ENCODE peak calls at places on chromosome 2, in six cellular contexts. C, J, I, E, Q and Z are unnamed samples.
A peak's percentile ranks its signal among the peaks of the same experiment; 100 is the strongest.

GRCh38 chr2:220442012-220442411 is 814.6 kb downstream of the SLC4A3 start:
- DNase-seq in E (no peak), Q (no peak), C (no peak), I (no peak), J (no peak), Z (no peak)

GRCh38 chr2:1660656-1661650 is 83.4 kb downstream of the PXDN start:
- DNase-seq in Q (no peak), C (no peak), J (no peak), I (no peak), E (no peak), Z (no peak)

GRCh38 chr2:183903026-183903425 is 695.3 kb upstream of the ZNF804A start:
- DNase-seq in Q (no peak), E (no peak), I (no peak), J (no peak), C (no peak), Z (no peak)

GRCh38 chr2:238080518-238080917 is 19.6 kb upstream of the ESPNL start:
- DNase-seq in E (no peak), Q (no peak), I (no peak), J (no peak), C (no peak), Z (no peak)

GRCh38 chr2:191441761-191442160 is 196.6 kb downstream of the MYO1B start:
- DNase-seq in E (no peak), I (no peak), J (no peak), C (no peak), Q (no peak), Z (no peak)

GRCh38 chr2:96386470-96386869 is 50.9 kb downstream of the NCAPH start:
- DNase-seq in I (no peak), Q (no peak), J (no peak), C (no peak), E (no peak), Z (no peak)

GRCh38 chr2:64488050-64488974 is 34.4 kb downstream of the LGALSL start:
- DNase-seq in Q (peak; percentile 81), C (peak; percentile 52), J (peak; percentile 79), I (peak; percentile 42), E (peak; percentile 55), Z (peak; percentile 26)

GRCh38 chr2:237201461-237202287 is 116.0 kb downstream of the COPS8 start:
- DNase-seq in J (peak; percentile 81), I (no peak), E (no peak), C (no peak), Q (no peak), Z (no peak)

GRCh38 chr2:232142049-232142448 is 180.5 kb downstream of the DIS3L2 start:
- DNase-seq in C (peak; percentile 17), Q (no peak), E (peak; percentile 41), I (no peak), J (peak; percentile 25), Z (no peak)

GRCh38 chr2:231361701-231362588 is 33.6 kb upstream of the B3GNT7 start:
- DNase-seq in J (peak; percentile 41), E (no peak), I (no peak), Q (no peak), C (no peak), Z (no peak)

GRCh38 chr2:234377761-234378341 is 119.0 kb downstream of the ARL4C start:
- DNase-seq in Q (no peak), J (no peak), C (no peak), E (no peak), I (no peak), Z (no peak)

GRCh38 chr2:231554748-231555545 is 24.7 kb upstream of the NMUR1 start:
- DNase-seq in C (no peak), J (no peak), Q (no peak), E (peak; percentile 42), I (no peak), Z (no peak)

GRCh38 chr2:5482929-5483331 is 209.3 kb upstream of the SOX11 start:
- DNase-seq in E (no peak), J (no peak), C (no peak), I (no peak), Q (no peak), Z (peak; percentile 28)

GRCh38 chr2:229300371-229300770 is 29.3 kb upstream of the PID1 start:
- DNase-seq in E (no peak), I (no peak), Q (no peak), J (no peak), C (no peak), Z (no peak)

GRCh38 chr2:52077159-52077558 is 1045.2 kb upstream of the NRXN1 start:
- DNase-seq in J (no peak), C (no peak), I (no peak), Q (no peak), E (no peak), Z (no peak)

GRCh38 chr2:220143336-220143735 is 515.9 kb downstream of the SLC4A3 start:
- DNase-seq in E (no peak), J (no peak), Q (no peak), C (no peak), I (no peak), Z (no peak)

GRCh38 chr2:162013514-162014205 is 60.4 kb downstream of the DPP4 start:
- DNase-seq in Q (no peak), J (no peak), C (no peak), E (peak; percentile 58), I (no peak), Z (no peak)

GRCh38 chr2:150207979-150208378 is 279.5 kb downstream of the RND3 start:
- DNase-seq in I (no peak), Q (no peak), E (peak; percentile 29), C (no peak), J (no peak), Z (no peak)

GRCh38 chr2:235278771-235279355 is 215.0 kb upstream of the AGAP1 start:
- DNase-seq in C (no peak), E (peak; percentile 15), J (no peak), I (no peak), Q (no peak), Z (no peak)

GRCh38 chr2:1472350-1472749 is 59.1 kb downstream of the TPO start:
- DNase-seq in I (no peak), J (no peak), C (no peak), E (no peak), Q (no peak), Z (no peak)

GRCh38 chr2:174023591-174024523 is 58.7 kb upstream of the SP3 start:
- DNase-seq in Q (peak; percentile 82), I (peak; percentile 33), J (no peak), E (no peak), C (no peak), Z (peak; percentile 30)

GRCh38 chr2:84894131-84894586 is 11.3 kb upstream of the TMSB10 start:
- DNase-seq in J (no peak), I (no peak), E (no peak), Q (no peak), C (no peak), Z (no peak)

GRCh38 chr2:207929923-207930322 is 95.4 kb downstream of the PLEKHM3 start:
- DNase-seq in I (peak; percentile 22), J (no peak), Q (no peak), C (no peak), E (no peak), Z (no peak)

GRCh38 chr2:174972924-174973323 is 32.3 kb downstream of the CHN1 start:
- DNase-seq in Q (no peak), C (no peak), I (no peak), J (no peak), E (peak; percentile 27), Z (no peak)

GRCh38 chr2:112032615-112033457 is 22.2 kb upstream of the TMEM87B start:
- DNase-seq in C (no peak), Q (no peak), J (no peak), I (peak; percentile 75), E (peak; percentile 58), Z (no peak)

GRCh38 chr2:41784496-41784895 is 263.3 kb upstream of the PKDCC start:
- DNase-seq in I (no peak), E (no peak), Q (no peak), J (no peak), C (no peak), Z (no peak)

GRCh38 chr2:39728941-39729351 is 50.1 kb downstream of the THUMPD2 start:
- DNase-seq in J (peak; percentile 42), I (no peak), E (peak; percentile 17), C (no peak), Q (no peak), Z (no peak)

GRCh38 chr2:165634282-165634681 is 159.8 kb downstream of the GALNT3 start:
- DNase-seq in I (no peak), J (no peak), C (no peak), E (no peak), Q (no peak), Z (no peak)

GRCh38 chr2:160303076-160303475 is 103.0 kb upstream of the ITGB6 start:
- DNase-seq in C (no peak), Q (no peak), I (no peak), E (no peak), J (no peak), Z (no peak)

GRCh38 chr2:66445781-66446177 is 10.9 kb downstream of the MEIS1 start:
- DNase-seq in I (no peak), J (no peak), E (no peak), C (no peak), Q (no peak), Z (no peak)
- TF ChIP-seq POLR2AphosphoS5 in I (no peak), J (no peak), E (no peak), C (no peak), Q (no peak), Z (no peak)

GRCh38 chr2:77831471-77831870 is 309.3 kb upstream of the LRRTM4 start:
- DNase-seq in E (no peak), I (no peak), Q (no peak), C (no peak), J (no peak), Z (no peak)

GRCh38 chr2:77831878-77832277 is 309.7 kb upstream of the LRRTM4 start:
- DNase-seq in J (no peak), C (no peak), I (no peak), E (no peak), Q (no peak), Z (no peak)

GRCh38 chr2:77831068-77831467 is 308.9 kb upstream of the LRRTM4 start:
- DNase-seq in C (no peak), I (no peak), J (no peak), E (no peak), Q (no peak), Z (no peak)

GRCh38 chr2:77839102-77839501 is 316.9 kb upstream of the LRRTM4 start:
- DNase-seq in I (no peak), C (no peak), J (no peak), E (no peak), Q (no peak), Z (no peak)

GRCh38 chr2:77834360-77835002 is 312.3 kb upstream of the LRRTM4 start:
- DNase-seq in Q (no peak), J (no peak), E (no peak), C (no peak), I (no peak), Z (no peak)
- H3K9me3 ChIP-seq in Q (peaks cover 21% of the 10 kb centered on the region), J (no peaks in the 10 kb centered on the region), E (peaks cover 2% of the 10 kb centered on the region), C (peaks cover 11% of the 10 kb centered on the region), I (no peaks in the 10 kb centered on the region), Z (peaks cover 8% of the 10 kb centered on the region)

GRCh38 chr2:105612049-105612448 is 132.7 kb upstream of the NCK2 start:
- DNase-seq in E (no peak), C (no peak), J (no peak), I (no peak), Q (no peak), Z (no peak)
- H3K27ac ChIP-seq in E (no peak overlapping the region), C (no peak overlapping the region), J (no peak overlapping the region), I (no peak overlapping the region), Q (no peak overlapping the region), Z (no peak overlapping the region)

DNA sequence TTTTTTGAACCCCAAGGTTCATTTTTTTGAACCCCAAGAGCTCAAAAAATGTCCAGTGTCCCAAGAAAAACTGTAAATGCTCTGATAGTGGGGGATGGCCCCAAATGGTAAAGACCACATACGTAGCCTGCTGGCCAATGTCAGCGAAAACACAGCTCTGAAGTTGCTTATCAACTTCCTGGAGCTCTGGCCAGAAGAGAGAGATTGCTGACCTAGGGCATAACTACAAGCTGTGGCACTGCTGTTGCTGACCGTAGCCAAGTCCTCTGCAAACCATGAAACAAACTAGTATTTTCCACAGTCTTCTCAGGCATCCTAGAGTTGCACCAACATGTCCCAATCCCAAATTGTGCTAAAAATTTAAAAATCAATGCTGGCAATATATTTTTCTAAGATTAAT is 50.9 kb downstream of the REEP1 start:
- DNase-seq in Q (no peak), J (no peak), I (no peak), E (peak; percentile 17), C (no peak), Z (no peak)
- TF ChIP-seq POLR2AphosphoS5 in Q (no peak), J (no peak), I (no peak), E (no peak), C (no peak), Z (no peak)